ENCODE peak calls at places on chromosome 16, in four cellular contexts. One of them, this sample, is unnamed.

GRCh38 chr16:59993101-59993500 is 1259.0 kb upstream of the GOT2 start:
- DNase-seq in cardiac fibroblast: no peak
- DNase-seq in CD8-positive, alpha-beta T cell: no peak
- DNase-seq in HCT116: no peak
- DNase-seq in this sample: no peak

GRCh38 chr16:67441289-67441753 is 10.4 kb downstream of the HSD11B2 start:
- DNase-seq in CD8-positive, alpha-beta T cell: no peak
- DNase-seq in cardiac fibroblast: no peak
- DNase-seq in HCT116: no peak
- DNase-seq in this sample: no peak

GRCh38 chr16:74627506-74628220 is 20.7 kb upstream of the GLG1 start:
- DNase-seq in HCT116: no peak
- DNase-seq in CD8-positive, alpha-beta T cell: no peak
- DNase-seq in cardiac fibroblast: peak
- DNase-seq in this sample: no peak

GRCh38 chr16:71540-72341 is 690 bp downstream of the RHBDF1 start:
- DNase-seq in HCT116: peak
- DNase-seq in cardiac fibroblast: peak
- DNase-seq in CD8-positive, alpha-beta T cell: no peak
- DNase-seq in this sample: peak

GRCh38 chr16:68445458-68445857 is 2.9 kb downstream of the SMPD3 start:
- DNase-seq in HCT116: peak
- DNase-seq in cardiac fibroblast: peak
- DNase-seq in CD8-positive, alpha-beta T cell: no peak
- DNase-seq in this sample: peak

GRCh38 chr16:69930117-69930776 is 20.9 kb upstream of the CLEC18A start:
- DNase-seq in CD8-positive, alpha-beta T cell: no peak
- DNase-seq in cardiac fibroblast: peak
- DNase-seq in HCT116: peak
- DNase-seq in this sample: peak

GRCh38 chr16:78325532-78325931 is 226.1 kb downstream of the WWOX start:
- DNase-seq in cardiac fibroblast: no peak
- DNase-seq in HCT116: no peak
- DNase-seq in CD8-positive, alpha-beta T cell: no peak
- DNase-seq in this sample: no peak

GRCh38 chr16:2231016-2231931 is 5.0 kb upstream of the DNASE1L2 start:
- DNase-seq in cardiac fibroblast: no peak
- DNase-seq in HCT116: no peak
- DNase-seq in CD8-positive, alpha-beta T cell: no peak
- DNase-seq in this sample: peak

GRCh38 chr16:27169511-27170071 is 33.7 kb upstream of the KDM8 start:
- DNase-seq in HCT116: no peak
- DNase-seq in CD8-positive, alpha-beta T cell: peak
- DNase-seq in cardiac fibroblast: peak
- DNase-seq in this sample: peak

GRCh38 chr16:86384263-86384649 is 126.1 kb upstream of the FOXF1 start:
- DNase-seq in CD8-positive, alpha-beta T cell: no peak
- DNase-seq in cardiac fibroblast: no peak
- DNase-seq in HCT116: no peak
- DNase-seq in this sample: no peak

GRCh38 chr16:75947626-75948239 is 221.4 kb upstream of the CPHXL start:
- DNase-seq in CD8-positive, alpha-beta T cell: no peak
- DNase-seq in cardiac fibroblast: no peak
- DNase-seq in HCT116: no peak
- DNase-seq in this sample: no peak

GRCh38 chr16:24309222-24309905 is 53.2 kb downstream of the CACNG3 start:
- DNase-seq in cardiac fibroblast: peak
- DNase-seq in HCT116: peak
- DNase-seq in CD8-positive, alpha-beta T cell: no peak
- DNase-seq in this sample: peak

GRCh38 chr16:27221576-27222498 is 18.5 kb downstream of the KDM8 start:
- DNase-seq in cardiac fibroblast: peak
- DNase-seq in HCT116: no peak
- DNase-seq in CD8-positive, alpha-beta T cell: no peak
- DNase-seq in this sample: no peak

GRCh38 chr16:55250641-55251550 is 73.1 kb upstream of the IRX6 start:
- DNase-seq in HCT116: no peak
- DNase-seq in cardiac fibroblast: no peak
- DNase-seq in CD8-positive, alpha-beta T cell: no peak
- DNase-seq in this sample: no peak

GRCh38 chr16:55252577-55252976 is 71.4 kb upstream of the IRX6 start:
- DNase-seq in HCT116: no peak
- DNase-seq in CD8-positive, alpha-beta T cell: no peak
- DNase-seq in cardiac fibroblast: no peak
- DNase-seq in this sample: no peak

GRCh38 chr16:55255890-55256289 is 68.1 kb upstream of the IRX6 start:
- DNase-seq in CD8-positive, alpha-beta T cell: no peak
- DNase-seq in HCT116: no peak
- DNase-seq in cardiac fibroblast: no peak
- DNase-seq in this sample: no peak

GRCh38 chr16:55256412-55257016 is 67.5 kb upstream of the IRX6 start:
- DNase-seq in HCT116: no peak
- DNase-seq in cardiac fibroblast: no peak
- DNase-seq in CD8-positive, alpha-beta T cell: no peak
- DNase-seq in this sample: no peak

GRCh38 chr16:55253987-55254386 is 70.0 kb upstream of the IRX6 start:
- DNase-seq in cardiac fibroblast: no peak
- DNase-seq in CD8-positive, alpha-beta T cell: no peak
- DNase-seq in HCT116: no peak
- DNase-seq in this sample: no peak
- H3K4me3 ChIP-seq in cardiac fibroblast: no peak
- H3K4me3 ChIP-seq in CD8-positive, alpha-beta T cell: no peak
- H3K4me3 ChIP-seq in HCT116: no peak
- H3K4me3 ChIP-seq in this sample: no peak

GRCh38 chr16:31501226-31501965 is 6.8 kb downstream of the RUSF1 start:
- DNase-seq in HCT116: no peak
- DNase-seq in cardiac fibroblast: no peak
- DNase-seq in CD8-positive, alpha-beta T cell: no peak
- DNase-seq in this sample: no peak
- H3K4me3 ChIP-seq in HCT116: no peak
- H3K4me3 ChIP-seq in cardiac fibroblast: no peak
- H3K4me3 ChIP-seq in CD8-positive, alpha-beta T cell: no peak
- H3K4me3 ChIP-seq in this sample: no peak

GRCh38 chr16:10879681-10880589 is 2.9 kb downstream of the CIITA start:
- DNase-seq in CD8-positive, alpha-beta T cell: no peak
- DNase-seq in HCT116: no peak
- DNase-seq in cardiac fibroblast: no peak
- DNase-seq in this sample: no peak
- H3K4me3 ChIP-seq in CD8-positive, alpha-beta T cell: no peak
- H3K4me3 ChIP-seq in HCT116: no peak
- H3K4me3 ChIP-seq in cardiac fibroblast: peak
- H3K4me3 ChIP-seq in this sample: no peak

GRCh38 chr16:58102665-58103427 is 26.3 kb downstream of the CFAP20 start:
- DNase-seq in HCT116: no peak
- DNase-seq in CD8-positive, alpha-beta T cell: no peak
- DNase-seq in cardiac fibroblast: no peak
- DNase-seq in this sample: no peak
- H3K4me3 ChIP-seq in HCT116: no peak
- H3K4me3 ChIP-seq in CD8-positive, alpha-beta T cell: no peak
- H3K4me3 ChIP-seq in cardiac fibroblast: no peak
- H3K4me3 ChIP-seq in this sample: no peak

GRCh38 chr16:56354746-56355145 is 70.6 kb downstream of the AMFR start:
- DNase-seq in HCT116: no peak
- DNase-seq in CD8-positive, alpha-beta T cell: no peak
- DNase-seq in cardiac fibroblast: no peak
- DNase-seq in this sample: no peak

GRCh38 chr16:56357291-56357764 is 68.0 kb downstream of the AMFR start:
- DNase-seq in cardiac fibroblast: peak
- DNase-seq in CD8-positive, alpha-beta T cell: no peak
- DNase-seq in HCT116: no peak
- DNase-seq in this sample: peak

GRCh38 chr16:56355221-56355620 is 70.1 kb downstream of the AMFR start:
- DNase-seq in HCT116: no peak
- DNase-seq in cardiac fibroblast: no peak
- DNase-seq in CD8-positive, alpha-beta T cell: no peak
- DNase-seq in this sample: no peak

GRCh38 chr16:56356276-56357241 is 68.8 kb downstream of the AMFR start:
- DNase-seq in CD8-positive, alpha-beta T cell: peak
- DNase-seq in HCT116: peak
- DNase-seq in cardiac fibroblast: peak
- DNase-seq in this sample: peak

GRCh38 chr16:56355786-56356275 is 69.5 kb downstream of the AMFR start:
- DNase-seq in HCT116: no peak
- DNase-seq in cardiac fibroblast: no peak
- DNase-seq in CD8-positive, alpha-beta T cell: no peak
- DNase-seq in this sample: no peak
- H3K4me3 ChIP-seq in HCT116: no peak
- H3K4me3 ChIP-seq in cardiac fibroblast: no peak
- H3K4me3 ChIP-seq in CD8-positive, alpha-beta T cell: no peak
- H3K4me3 ChIP-seq in this sample: no peak

DNA sequence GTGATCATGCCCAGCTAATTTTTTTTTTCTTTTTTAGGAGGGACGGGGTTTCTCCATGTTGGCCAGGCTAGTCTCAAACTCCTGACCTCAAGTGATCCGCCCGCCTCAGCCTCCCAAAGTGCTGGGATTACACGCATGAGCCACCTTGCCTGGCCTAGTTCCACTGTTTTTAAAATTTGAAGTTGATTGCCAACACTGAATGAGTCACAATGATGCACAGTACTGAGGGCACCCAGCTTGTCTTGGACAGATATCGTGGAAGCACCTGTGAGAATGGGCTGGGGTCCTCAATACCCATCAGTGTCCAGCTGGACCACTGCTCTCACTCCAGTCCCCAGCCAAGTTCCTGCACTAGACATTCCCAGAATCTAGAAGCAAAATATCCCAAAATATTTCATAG is 2.5 kb downstream of the KNOP1 start:
- DNase-seq in CD8-positive, alpha-beta T cell: no peak
- DNase-seq in cardiac fibroblast: no peak
- DNase-seq in HCT116: no peak
- DNase-seq in this sample: peak
- H3K4me3 ChIP-seq in CD8-positive, alpha-beta T cell: no peak
- H3K4me3 ChIP-seq in cardiac fibroblast: no peak
- H3K4me3 ChIP-seq in HCT116: no peak
- H3K4me3 ChIP-seq in this sample: no peak

DNA sequence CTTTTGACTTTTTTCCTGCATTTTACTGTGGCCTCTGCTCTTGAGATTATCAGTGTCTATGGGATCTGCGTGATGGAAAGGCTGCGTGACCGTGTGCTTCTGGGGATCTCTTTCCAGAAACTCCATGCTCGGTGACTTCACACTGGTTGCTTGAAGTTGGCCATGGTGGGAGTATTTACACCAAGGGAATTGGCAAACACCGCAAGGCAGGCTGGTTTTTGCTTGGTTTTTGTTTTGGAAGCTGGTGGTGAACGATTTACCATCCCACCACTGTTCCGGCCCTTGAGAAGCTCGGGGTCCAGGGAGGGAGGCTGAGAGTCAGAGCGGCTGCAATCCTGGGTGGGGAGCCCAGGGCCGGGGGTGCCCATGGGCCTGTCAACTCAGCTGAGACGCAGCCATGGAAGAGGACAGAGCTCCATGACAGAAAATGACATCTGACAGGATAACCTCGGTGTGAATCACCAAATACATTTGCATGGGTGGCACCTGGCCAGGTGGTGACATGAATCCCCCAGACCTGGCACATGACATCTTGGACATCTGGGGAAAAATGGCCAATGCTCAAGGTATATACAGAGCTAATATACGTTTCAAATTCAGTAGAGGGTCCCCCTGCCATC is 11.1 kb downstream of the CRISPLD2 start:
- DNase-seq in cardiac fibroblast: no peak
- DNase-seq in HCT116: no peak
- DNase-seq in CD8-positive, alpha-beta T cell: no peak
- DNase-seq in this sample: no peak
- H3K4me3 ChIP-seq in cardiac fibroblast: no peak
- H3K4me3 ChIP-seq in HCT116: no peak
- H3K4me3 ChIP-seq in CD8-positive, alpha-beta T cell: no peak
- H3K4me3 ChIP-seq in this sample: no peak

DNA sequence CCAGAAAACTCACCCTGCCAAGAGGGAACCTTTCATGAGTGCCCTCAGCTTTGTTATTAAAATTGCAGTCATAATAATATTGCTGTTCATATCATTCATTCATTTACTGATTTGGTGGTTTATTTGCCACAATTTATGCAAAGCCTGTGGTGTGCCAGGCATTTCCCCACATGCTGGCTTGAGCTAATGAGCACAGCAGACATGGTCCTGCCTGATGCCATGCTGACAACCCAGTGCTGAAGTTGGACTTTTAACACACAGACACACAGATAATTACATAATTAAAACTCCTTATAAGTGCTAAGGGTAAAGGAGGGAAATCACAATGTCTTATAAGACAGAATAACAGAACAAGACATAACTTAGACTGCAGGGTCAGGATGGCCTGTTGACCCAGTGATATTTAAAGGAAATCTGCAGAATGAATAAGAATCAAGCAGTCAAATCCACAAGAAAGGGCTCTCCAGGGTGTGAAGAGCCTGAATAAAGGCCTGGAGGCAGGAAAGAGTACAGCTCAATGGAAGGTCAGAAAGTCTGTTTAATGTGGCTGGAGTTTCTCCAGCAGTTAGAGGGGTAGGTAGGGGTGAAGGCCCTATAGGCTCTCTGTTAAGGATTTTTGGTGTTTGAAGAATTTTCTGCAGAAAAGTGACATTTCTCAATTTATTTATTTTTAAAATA is 196.9 kb upstream of the CDH11 start:
- DNase-seq in HCT116: no peak
- DNase-seq in CD8-positive, alpha-beta T cell: no peak
- DNase-seq in cardiac fibroblast: no peak
- DNase-seq in this sample: no peak
- H3K4me3 ChIP-seq in HCT116: no peak
- H3K4me3 ChIP-seq in CD8-positive, alpha-beta T cell: no peak
- H3K4me3 ChIP-seq in cardiac fibroblast: no peak
- H3K4me3 ChIP-seq in this sample: no peak

GRCh38 chr16:89667633-89668032 is 10.0 kb downstream of the SPATA33 start:
- DNase-seq in HCT116: no peak
- DNase-seq in cardiac fibroblast: no peak
- DNase-seq in CD8-positive, alpha-beta T cell: no peak
- DNase-seq in this sample: no peak

GRCh38 chr16:89670496-89671431 is 13.1 kb downstream of the SPATA33 start:
- DNase-seq in cardiac fibroblast: peak
- DNase-seq in HCT116: no peak
- DNase-seq in CD8-positive, alpha-beta T cell: no peak
- DNase-seq in this sample: peak

GRCh38 chr16:89669755-89670154 is 12.1 kb downstream of the SPATA33 start:
- DNase-seq in cardiac fibroblast: no peak
- DNase-seq in CD8-positive, alpha-beta T cell: no peak
- DNase-seq in HCT116: no peak
- DNase-seq in this sample: no peak

GRCh38 chr16:89672177-89672941 is 14.1 kb upstream of the CDK10 start:
- DNase-seq in CD8-positive, alpha-beta T cell: no peak
- DNase-seq in HCT116: no peak
- DNase-seq in cardiac fibroblast: no peak
- DNase-seq in this sample: no peak

GRCh38 chr16:89668790-89669158 is 11.1 kb downstream of the SPATA33 start:
- DNase-seq in cardiac fibroblast: no peak
- DNase-seq in HCT116: no peak
- DNase-seq in CD8-positive, alpha-beta T cell: no peak
- DNase-seq in this sample: no peak
- H3K4me3 ChIP-seq in cardiac fibroblast: no peak
- H3K4me3 ChIP-seq in HCT116: no peak
- H3K4me3 ChIP-seq in CD8-positive, alpha-beta T cell: no peak
- H3K4me3 ChIP-seq in this sample: no peak